ENCODE peak calls at places on chromosomes 5 and 9, in seven cellular contexts. L, M, S, E, A, O and G are unnamed samples.

GRCh38 chr5:154901276-154901675 is 36.7 kb downstream of the GEMIN5 start:
- DNase-seq in S (peak; percentile 38), A (no peak), O (peak; percentile 10), E (no peak), M (no peak), L (no peak), G (no peak)

GRCh38 chr9:129497064-129497836 is 123.7 kb downstream of the C9orf50 start:
- DNase-seq in E (no peak), M (no peak), O (no peak), A (peak; percentile 69), S (no peak), L (peak; percentile 60), G (peak; percentile 71)

GRCh38 chr9:124602204-124602603 is 95.0 kb upstream of the NR5A1 start:
- DNase-seq in A (no peak), L (no peak), O (no peak), E (peak; percentile 39), S (peak; percentile 57), M (no peak), G (no peak)

GRCh38 chr5:142255831-142256230 is 69.0 kb downstream of the SPRY4 start:
- DNase-seq in O (no peak), S (peak; percentile 19), M (no peak), A (no peak), E (no peak), L (no peak), G (no peak)

GRCh38 chr9:129551393-129551973 is 69.4 kb downstream of the C9orf50 start:
- DNase-seq in E (no peak), S (no peak), O (no peak), A (no peak), L (no peak), M (no peak), G (no peak)

GRCh38 chr5:155128786-155129512 is 115.4 kb downstream of the KIF4B start:
- DNase-seq in S (no peak), A (no peak), L (no peak), O (no peak), M (no peak), E (peak; percentile 2), G (no peak)

GRCh38 chr9:4097490-4097889 is 202.4 kb downstream of the GLIS3 start:
- DNase-seq in M (no peak), S (no peak), L (no peak), O (peak; percentile 47), A (no peak), E (no peak), G (no peak)

GRCh38 chr5:142717582-142718215 is 31.8 kb upstream of the FGF1 start:
- DNase-seq in A (peak; percentile 37), E (peak; percentile 67), S (peak; percentile 72), L (no peak), O (peak; percentile 39), M (no peak), G (no peak)

GRCh38 chr5:122054266-122054665 is 23.8 kb downstream of the LOX start:
- DNase-seq in O (no peak), E (no peak), A (no peak), S (no peak), L (no peak), M (no peak), G (no peak)

GRCh38 chr9:93204470-93205043 is 20.6 kb downstream of the WNK2 start:
- DNase-seq in M (peak; percentile 10), L (no peak), E (no peak), S (no peak), A (no peak), O (no peak), G (no peak)

GRCh38 chr9:127175319-127175715 is 52.9 kb upstream of the ANGPTL2 start:
- DNase-seq in O (no peak), S (no peak), E (no peak), M (no peak), A (no peak), L (peak; percentile 7), G (no peak)

GRCh38 chr5:162473051-162473714 is 405.6 kb downstream of the GABRG2 start:
- DNase-seq in M (no peak), L (no peak), E (no peak), A (no peak), S (no peak), O (no peak), G (no peak)

GRCh38 chr9:121691890-121692289 is 40.5 kb downstream of the DAB2IP start:
- DNase-seq in A (no peak), E (no peak), S (no peak), L (no peak), M (no peak), O (no peak), G (no peak)

GRCh38 chr9:70229579-70229978 is 29.2 kb upstream of the SMC5 start:
- DNase-seq in O (peak; percentile 12), E (peak; percentile 52), M (no peak), L (no peak), A (no peak), S (peak; percentile 68), G (no peak)

GRCh38 chr9:306907-307306 is 92.2 kb downstream of the DOCK8 start:
- DNase-seq in S (no peak), A (no peak), O (no peak), L (no peak), M (no peak), E (peak; percentile 10), G (no peak)

GRCh38 chr9:20446248-20446647 is 176.1 kb downstream of the MLLT3 start:
- DNase-seq in L (no peak), A (no peak), S (no peak), M (no peak), E (no peak), O (no peak), G (no peak)

GRCh38 chr9:91174772-91175171 is 186.9 kb downstream of the AUH start:
- DNase-seq in E (no peak), L (no peak), S (no peak), A (no peak), O (no peak), M (no peak), G (no peak)

DNA sequence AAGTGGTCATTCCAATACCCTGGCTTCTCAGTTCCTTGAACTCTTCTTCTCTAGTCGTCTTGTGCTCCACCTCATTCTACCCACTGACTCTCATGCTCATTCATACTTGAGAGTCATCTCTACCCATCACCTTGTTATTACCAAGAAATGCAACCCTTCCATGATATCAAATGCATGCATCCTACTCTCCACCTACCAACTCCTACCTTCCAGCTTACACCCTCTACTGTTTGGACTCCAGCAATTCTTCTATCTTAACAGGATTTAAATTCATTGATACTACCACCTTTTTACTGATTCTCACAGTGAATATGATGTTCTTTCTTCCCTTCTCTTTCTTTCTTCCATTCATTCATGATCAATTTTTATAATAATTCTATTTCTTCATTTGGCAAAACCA is 30.7 kb downstream of the NRG2 start:
- DNase-seq in M (no peak), O (no peak), E (no peak), S (no peak), A (no peak), L (no peak), G (no peak)
- H3K4me1 ChIP-seq in M (no peaks in the 10 kb centered on the region), O (no peaks in the 10 kb centered on the region), E (peaks cover 21% of the 10 kb centered on the region), S (no peaks in the 10 kb centered on the region), A (no peaks in the 10 kb centered on the region), L (no peaks in the 10 kb centered on the region), G (no peaks in the 10 kb centered on the region)

GRCh38 chr5:151004499-151004898 is 15.9 kb upstream of the GPX3 start:
- DNase-seq in A (no peak), L (no peak), S (no peak), O (no peak), M (no peak), E (no peak), G (no peak)

GRCh38 chr5:151002681-151003502 is 17.5 kb upstream of the GPX3 start:
- DNase-seq in A (no peak), M (no peak), O (no peak), S (no peak), E (no peak), L (no peak), G (no peak)

GRCh38 chr5:151003503-151003860 is 16.9 kb upstream of the GPX3 start:
- DNase-seq in M (no peak), O (no peak), S (no peak), L (no peak), E (no peak), A (no peak), G (no peak)

GRCh38 chr5:151001436-151001835 is 19.0 kb upstream of the GPX3 start:
- DNase-seq in M (no peak), L (no peak), S (no peak), A (no peak), O (no peak), E (no peak), G (no peak)

GRCh38 chr5:151002250-151002649 is 18.1 kb upstream of the GPX3 start:
- DNase-seq in S (peak; percentile 41), E (peak; percentile 70), M (no peak), O (peak; percentile 13), L (no peak), A (no peak), G (no peak)
- TF ChIP-seq CTCF in S (peak; percentile 64), E (peak; percentile 71), M (peak; percentile 58), O (peak; percentile 36), L (peak; percentile 38), A (peak; percentile 51), G (peak; percentile 65)

DNA sequence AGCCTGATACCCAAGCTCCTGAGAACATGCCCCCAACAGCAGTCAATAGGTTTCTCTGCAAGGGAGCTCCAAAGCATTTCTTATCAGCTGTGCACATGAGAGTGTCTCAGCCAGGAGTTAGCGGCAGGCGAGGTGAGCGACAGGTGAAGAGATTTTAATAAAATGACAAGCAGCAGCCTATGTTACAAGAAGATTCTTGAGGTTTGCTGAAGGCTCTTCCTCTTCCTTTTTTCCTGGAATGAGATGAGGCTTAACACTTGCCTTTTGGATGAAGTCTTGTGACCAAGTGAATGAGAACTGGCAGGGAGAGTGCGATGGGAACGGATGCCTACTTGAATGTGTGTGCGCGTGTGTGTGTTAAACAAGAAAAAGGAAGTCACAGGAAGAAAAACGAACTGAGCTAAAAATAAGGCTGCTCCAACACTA is 76.1 kb downstream of the SHB start:
- DNase-seq in A (no peak), E (no peak), O (no peak), M (no peak), L (no peak), S (no peak), G (no peak)
- H3K4me1 ChIP-seq in A (no peaks in the 10 kb centered on the region), E (peaks cover 5% of the 10 kb centered on the region), O (peaks cover 22% of the 10 kb centered on the region), M (peaks cover 46% of the 10 kb centered on the region), L (no peaks in the 10 kb centered on the region), S (peaks cover 27% of the 10 kb centered on the region), G (peaks cover 63% of the 10 kb centered on the region)

GRCh38 chr5:144473650-144474049 is 303.0 kb downstream of the KCTD16 start:
- DNase-seq in M (no peak), S (no peak), L (no peak), E (no peak), A (no peak), O (no peak), G (no peak)

GRCh38 chr5:144469106-144469505 is 298.4 kb downstream of the KCTD16 start:
- DNase-seq in M (no peak), S (peak; percentile 33), O (peak; percentile 75), A (no peak), L (no peak), E (no peak), G (no peak)

GRCh38 chr5:144465441-144465840 is 294.8 kb downstream of the KCTD16 start:
- DNase-seq in E (no peak), O (peak; percentile 44), A (no peak), S (no peak), M (no peak), L (no peak), G (no peak)

GRCh38 chr5:144468542-144468941 is 297.9 kb downstream of the KCTD16 start:
- DNase-seq in M (no peak), E (no peak), S (no peak), O (peak; percentile 30), L (no peak), A (no peak), G (no peak)

DNA sequence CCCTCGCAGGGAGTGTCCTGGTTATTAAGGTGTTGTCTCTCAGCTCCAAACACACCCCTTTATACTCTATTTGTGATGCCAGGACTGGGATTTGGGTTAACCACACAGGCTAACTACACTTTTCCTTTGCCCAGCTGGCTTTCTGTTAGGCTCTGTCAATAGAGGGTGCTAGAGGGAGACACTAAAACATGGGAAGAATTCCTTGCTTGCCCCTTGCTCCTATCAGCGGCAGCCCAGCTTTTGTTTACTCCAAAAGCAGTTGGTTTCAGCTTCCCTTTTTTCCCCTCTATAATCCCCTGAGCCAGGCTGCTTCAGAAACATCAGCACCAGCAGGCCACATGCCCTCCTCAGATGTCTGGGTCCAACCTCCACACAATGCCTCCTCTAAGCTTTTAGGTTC is 297.1 kb downstream of the KCTD16 start:
- DNase-seq in O (peak; percentile 47), A (no peak), M (no peak), E (peak; percentile 36), L (no peak), S (peak; percentile 56), G (no peak)
- TF ChIP-seq CTCF in O (peak; percentile 52), A (no peak), M (peak; percentile 25), E (peak; percentile 49), L (no peak), S (peak; percentile 72), G (peak; percentile 47)